ENCODE peak calls at places on chromosomes 5 and 9, in six cellular contexts. W, U, I, Y, Z and J are unnamed samples.

GRCh38 chr5:140103154-140103553 is 10.8 kb upstream of the PURA start:
- DNase-seq in I (no peak), Z (no peak), W (no peak), Y (no peak), U (no peak), J (no peak)

GRCh38 chr9:69174645-69175487 is 789 bp downstream of the TJP2 start:
- DNase-seq in I (peak; percentile 74), U (peak; percentile 62), Y (peak; percentile 48), Z (no peak), W (no peak), J (peak; percentile 15)

GRCh38 chr5:73299017-73299630 is 126.1 kb downstream of the TMEM174 start:
- DNase-seq in Z (no peak), U (peak; percentile 82), Y (no peak), I (no peak), W (no peak), J (no peak)

GRCh38 chr5:179858241-179858585 is 404 bp downstream of the MRNIP start:
- DNase-seq in I (peak; percentile 7), Z (no peak), U (peak; percentile 72), Y (peak; percentile 17), W (peak; percentile 53), J (peak; percentile 21)

GRCh38 chr5:1282139-1282992 is 12.5 kb downstream of the TERT start:
- DNase-seq in Y (no peak), I (no peak), U (no peak), Z (no peak), W (no peak), J (no peak)

GRCh38 chr5:129763651-129764050 is 15.8 kb downstream of the MINAR2 start:
- DNase-seq in U (no peak), Z (no peak), W (no peak), Y (no peak), I (no peak), J (no peak)

GRCh38 chr5:64800926-64801325 is 32.2 kb downstream of the CWC27 start:
- DNase-seq in W (no peak), Z (no peak), I (no peak), Y (no peak), U (no peak), J (no peak)

GRCh38 chr9:110029815-110030480 is 178.0 kb downstream of the C9orf152 start:
- DNase-seq in Y (no peak), I (no peak), U (no peak), Z (no peak), W (no peak), J (no peak)

GRCh38 chr5:21152611-21153010 is 1164.6 kb upstream of the CDH18 start:
- DNase-seq in U (no peak), I (no peak), W (no peak), Y (no peak), Z (no peak), J (no peak)

GRCh38 chr5:74638776-74639537 is 1.6 kb downstream of the ENC1 start:
- DNase-seq in I (peak; percentile 79), W (no peak), Y (no peak), Z (no peak), U (peak; percentile 23), J (no peak)

GRCh38 chr5:73213566-73213998 is 40.6 kb downstream of the TMEM174 start:
- DNase-seq in Z (no peak), I (peak; percentile 25), Y (no peak), U (no peak), W (no peak), J (no peak)

GRCh38 chr9:16247188-16247875 is 623.1 kb downstream of the BNC2 start:
- DNase-seq in I (no peak), W (no peak), U (no peak), Z (no peak), Y (no peak), J (no peak)

GRCh38 chr9:117145811-117146490 is 268.9 kb downstream of the ASTN2 start:
- DNase-seq in U (no peak), I (no peak), Y (no peak), Z (no peak), W (no peak), J (no peak)

GRCh38 chr5:149808264-149808982 is 78.3 kb downstream of the PPARGC1B start:
- DNase-seq in W (no peak), Y (no peak), Z (no peak), I (no peak), U (no peak), J (no peak)

GRCh38 chr9:70574222-70574837 is 159.9 kb upstream of the KLF9 start:
- DNase-seq in I (no peak), Y (no peak), U (no peak), W (no peak), Z (no peak), J (no peak)

GRCh38 chr5:66443462-66444130 is 152.6 kb upstream of the MAST4 start:
- DNase-seq in Y (no peak), U (no peak), W (no peak), Z (no peak), I (no peak), J (no peak)

GRCh38 chr5:66442951-66443445 is 153.2 kb upstream of the MAST4 start:
- DNase-seq in U (peak; percentile 44), W (no peak), I (no peak), Y (no peak), Z (no peak), J (no peak)

GRCh38 chr5:66436721-66437120 is 159.5 kb upstream of the MAST4 start:
- DNase-seq in Y (peak; percentile 6), I (no peak), W (no peak), U (no peak), Z (peak; percentile 2), J (peak; percentile 4)

GRCh38 chr5:66440202-66440680 is 156.0 kb upstream of the MAST4 start:
- DNase-seq in Y (no peak), Z (no peak), U (no peak), I (no peak), W (no peak), J (no peak)
- TF ChIP-seq GABPA in Y (no peak), Z (no peak), U (no peak), I (no peak), W (no peak), J (no peak)

DNA sequence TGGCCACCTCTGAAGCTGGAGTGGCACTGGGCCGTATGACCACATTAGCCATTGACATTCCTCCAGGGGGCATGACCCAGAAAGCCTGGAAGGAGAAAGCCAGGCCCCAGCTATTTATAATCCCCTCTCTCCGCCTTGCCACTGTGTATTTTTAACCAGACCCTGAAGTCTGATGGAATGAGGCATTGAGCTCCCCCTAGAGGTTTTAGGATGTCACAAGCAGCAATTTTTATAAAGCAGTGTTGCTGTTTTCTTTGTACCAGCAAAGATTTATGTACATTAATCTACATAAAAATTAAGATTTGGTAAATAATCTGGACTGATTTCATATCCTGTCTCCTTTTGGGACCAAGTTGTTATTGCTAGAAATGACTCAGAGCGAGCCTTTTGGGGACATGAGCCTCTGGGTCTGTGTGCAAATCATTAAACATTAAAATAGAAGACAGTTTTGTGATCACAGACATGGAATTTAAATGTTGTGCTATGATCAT is 127.1 kb downstream of the TRIO start:
- DNase-seq in Y (peak; percentile 72), W (peak; percentile 49), Z (no peak), U (peak; percentile 73), I (no peak), J (peak; percentile 30)
- TF ChIP-seq GABPA in Y (no peak), W (no peak), Z (no peak), U (no peak), I (no peak), J (no peak)

DNA sequence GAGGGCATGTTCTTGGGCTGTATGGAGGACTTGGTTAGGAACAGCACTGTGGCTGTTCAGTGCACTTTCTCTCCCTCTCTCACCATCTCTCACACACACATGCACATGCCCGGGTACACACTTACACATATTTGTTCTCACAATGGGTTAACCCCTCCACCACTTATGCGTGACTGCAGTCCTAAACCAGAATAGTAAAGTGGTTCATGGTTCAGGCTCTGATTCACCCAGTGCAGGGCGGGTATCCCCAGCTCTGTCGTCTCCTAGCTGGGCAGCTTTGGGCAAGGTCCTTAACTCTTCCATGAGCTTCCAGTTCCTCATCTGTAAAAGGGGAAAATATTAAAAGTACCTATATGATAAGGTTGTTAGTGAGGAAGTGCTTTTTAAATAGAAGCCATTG is 45.3 kb upstream of the GALNT10 start:
- DNase-seq in Z (no peak), W (no peak), U (no peak), Y (no peak), I (no peak), J (no peak)
- TF ChIP-seq GABPA in Z (no peak), W (no peak), U (no peak), Y (no peak), I (no peak), J (no peak)

DNA sequence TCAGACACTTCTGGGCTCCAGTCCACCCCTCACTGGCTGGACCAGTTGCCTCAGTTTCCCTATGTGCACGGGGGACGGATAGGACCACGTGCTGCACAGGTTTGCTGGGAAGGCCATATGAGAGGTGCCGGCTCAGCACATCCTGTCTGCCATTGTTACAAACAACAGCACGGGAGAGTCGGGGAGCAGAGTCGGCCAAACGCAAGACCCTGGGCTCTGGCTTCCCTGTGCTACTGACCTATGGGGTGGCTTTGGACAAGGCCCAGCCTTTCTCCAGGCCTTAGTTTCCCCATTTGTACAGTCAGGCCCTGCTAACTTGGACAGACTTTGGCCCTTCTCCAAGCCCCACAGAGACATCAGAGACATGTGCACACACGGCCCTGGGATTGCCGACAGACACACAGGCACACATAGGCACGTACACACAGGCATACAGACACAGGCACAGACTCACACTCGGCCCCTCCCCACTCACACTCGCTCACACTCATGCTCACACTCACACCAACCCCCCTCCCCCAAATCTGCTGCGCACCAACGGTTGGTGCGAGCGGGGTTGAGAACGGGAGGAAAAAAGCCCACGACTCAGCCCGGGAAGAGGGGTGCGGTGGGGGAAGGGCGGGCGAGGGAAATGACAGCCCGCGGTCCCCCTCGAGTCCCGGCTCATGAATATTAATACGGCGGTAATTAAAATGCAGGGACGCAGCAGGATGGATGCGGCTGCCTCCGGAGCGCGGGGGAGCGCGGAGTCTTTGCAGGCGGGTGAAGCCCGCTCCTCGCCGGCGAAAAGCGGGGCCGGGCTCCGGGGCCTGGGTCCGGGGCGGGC is 133.0 kb downstream of the C9orf50 start:
- DNase-seq in W (peak; percentile 66), U (no peak), Y (no peak), I (no peak), Z (no peak), J (peak; percentile 11)
- TF ChIP-seq GABPA in W (no peak), U (no peak), Y (no peak), I (no peak), Z (no peak), J (no peak)

GRCh38 chr5:67303356-67303755 is 106.8 kb upstream of the CD180 start:
- DNase-seq in W (no peak), Z (no peak), U (no peak), Y (no peak), I (no peak), J (no peak)
- TF ChIP-seq GABPA in W (no peak), Z (no peak), U (no peak), Y (no peak), I (no peak), J (no peak)

GRCh38 chr9:33132249-33132772 is 34.8 kb downstream of the B4GALT1 start:
- DNase-seq in Z (no peak), W (no peak), Y (no peak), U (no peak), I (no peak), J (no peak)
- TF ChIP-seq GABPA in Z (no peak), W (no peak), Y (no peak), U (no peak), I (no peak), J (no peak)

DNA sequence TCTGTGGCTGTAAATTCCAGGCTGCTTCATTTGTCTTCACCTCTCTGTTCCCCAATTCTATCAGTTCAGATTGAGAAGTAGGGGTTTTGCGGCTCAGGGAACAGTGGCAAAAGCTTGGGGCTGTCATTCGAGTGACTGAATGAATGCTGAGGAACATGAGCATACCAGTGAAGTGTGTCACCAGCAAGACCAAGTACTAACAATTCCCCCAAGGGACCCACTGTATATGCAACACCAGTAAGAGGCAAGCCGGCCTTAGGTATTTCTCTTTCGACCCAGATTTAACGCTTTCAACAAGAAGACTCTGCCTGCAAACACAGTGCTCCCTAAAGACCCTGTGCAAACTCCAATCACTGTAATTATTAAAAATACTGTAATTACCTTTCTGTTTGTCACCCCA is 25.8 kb downstream of the KLHL3 start:
- DNase-seq in W (no peak), Y (no peak), Z (no peak), U (no peak), I (no peak), J (no peak)
- TF ChIP-seq GABPA in W (no peak), Y (no peak), Z (no peak), U (no peak), I (no peak), J (no peak)